ENCODE peak calls at places on chromosomes 4 and X, in five cellular contexts. A is activated effector memory CD4-positive, alpha-beta T cell treated with anti-CD3 and anti-CD28 coated beads, Interleukin-2, amount 50 U/mL, for 16 hours; Y is endodermal cell; T is NCI-H82; S is SK-N-SH. W is an unnamed sample.

GRCh38 chrX:103384672-103385071 is 8.3 kb downstream of the BEX3 start:
- DNase-seq in T (no peak), Y (no peak), S (no peak), A (no peak), W (no peak)

GRCh38 chr4:52037730-52038108 is 380 bp downstream of the SGCB start:
- DNase-seq in A (no peak), Y (peak), T (peak), S (peak), W (no peak)

GRCh38 chrX:41121766-41122165 is 36.5 kb downstream of the USP9X start:
- DNase-seq in A (no peak), Y (no peak), S (no peak), T (no peak), W (no peak)

GRCh38 chr4:125676583-125676982 is 361.8 kb downstream of the FAT4 start:
- DNase-seq in Y (no peak), T (no peak), S (no peak), A (no peak), W (no peak)

GRCh38 chr4:120056249-120056648 is 10.4 kb downstream of the MAD2L1 start:
- DNase-seq in T (no peak), A (no peak), S (no peak), Y (no peak), W (no peak)

GRCh38 chrX:11787564-11787963 is 29.5 kb downstream of the MSL3 start:
- DNase-seq in S (peak), A (peak), T (peak), Y (peak), W (peak)

GRCh38 chr4:80173841-80174240 is 23.5 kb upstream of the PRDM8 start:
- DNase-seq in S (no peak), T (no peak), A (no peak), Y (no peak), W (peak)

GRCh38 chr4:119139822-119140252 is 4.2 kb downstream of the MYOZ2 start:
- DNase-seq in S (no peak), A (no peak), T (no peak), Y (no peak), W (no peak)

GRCh38 chrX:21479695-21480280 is 105.6 kb downstream of the CNKSR2 start:
- DNase-seq in Y (peak), S (peak), A (no peak), T (peak), W (peak)